ENCODE peak calls at places on chromosomes 4 and X, in seven cellular contexts. One of them, this sample, is unnamed.

GRCh38 chr4:122602277-122603142 is 18.4 kb downstream of the IL21 start:
- DNase-seq in gastrocnemius medialis: no peak
- DNase-seq in ovary: no peak
- DNase-seq in spleen: no peak
- DNase-seq in HepG2: peak
- DNase-seq in H54: no peak
- DNase-seq in K562: peak
- DNase-seq in this sample: no peak

GRCh38 chr4:119099227-119099910 is 36.3 kb upstream of the MYOZ2 start:
- DNase-seq in gastrocnemius medialis: no peak
- DNase-seq in ovary: no peak
- DNase-seq in spleen: no peak
- DNase-seq in HepG2: no peak
- DNase-seq in H54: no peak
- DNase-seq in K562: no peak
- DNase-seq in this sample: no peak

GRCh38 chr4:47551682-47552081 is 66.6 kb downstream of the ATP10D start:
- DNase-seq in gastrocnemius medialis: no peak
- DNase-seq in ovary: no peak
- DNase-seq in spleen: no peak
- DNase-seq in HepG2: no peak
- DNase-seq in H54: no peak
- DNase-seq in K562: no peak
- DNase-seq in this sample: no peak

GRCh38 chr4:1012031-1012739 is 759 bp downstream of the FGFRL1 start:
- DNase-seq in gastrocnemius medialis: no peak
- DNase-seq in ovary: peak
- DNase-seq in spleen: peak
- DNase-seq in HepG2: peak
- DNase-seq in H54: peak
- DNase-seq in K562: peak
- DNase-seq in this sample: peak

GRCh38 chrX:106481341-106481740 is 130.4 kb upstream of the RADX start:
- DNase-seq in gastrocnemius medialis: no peak
- DNase-seq in ovary: peak
- DNase-seq in spleen: no peak
- DNase-seq in HepG2: peak
- DNase-seq in H54: no peak
- DNase-seq in K562: peak
- DNase-seq in this sample: no peak

GRCh38 chr4:117467404-117467803 is 382.0 kb upstream of the TRAM1L1 start:
- DNase-seq in gastrocnemius medialis: no peak
- DNase-seq in ovary: no peak
- DNase-seq in spleen: no peak
- DNase-seq in HepG2: no peak
- DNase-seq in H54: no peak
- DNase-seq in K562: no peak
- DNase-seq in this sample: no peak

GRCh38 chr4:73862357-73862756 is 6.8 kb upstream of the CXCL1 start:
- DNase-seq in gastrocnemius medialis: no peak
- DNase-seq in ovary: no peak
- DNase-seq in spleen: no peak
- DNase-seq in HepG2: no peak
- DNase-seq in H54: no peak
- DNase-seq in K562: no peak
- DNase-seq in this sample: no peak

GRCh38 chrX:151393514-151393913 is 3.5 kb upstream of the VMA21 start:
- DNase-seq in gastrocnemius medialis: no peak
- DNase-seq in ovary: no peak
- DNase-seq in spleen: no peak
- DNase-seq in HepG2: no peak
- DNase-seq in H54: no peak
- DNase-seq in K562: no peak
- DNase-seq in this sample: no peak

GRCh38 chrX:80812176-80812575 is 2.5 kb upstream of the BRWD3 start:
- DNase-seq in gastrocnemius medialis: peak
- DNase-seq in ovary: no peak
- DNase-seq in spleen: peak
- DNase-seq in HepG2: peak
- DNase-seq in H54: no peak
- DNase-seq in K562: no peak
- DNase-seq in this sample: peak

GRCh38 chr4:183758006-183758734 is 99.1 kb downstream of the TRAPPC11 start:
- DNase-seq in gastrocnemius medialis: no peak
- DNase-seq in ovary: no peak
- DNase-seq in spleen: no peak
- DNase-seq in HepG2: no peak
- DNase-seq in H54: no peak
- DNase-seq in K562: no peak
- DNase-seq in this sample: peak

GRCh38 chrX:150212672-150213480 is 150.2 kb upstream of the MAMLD1 start:
- DNase-seq in gastrocnemius medialis: peak
- DNase-seq in ovary: no peak
- DNase-seq in spleen: peak
- DNase-seq in HepG2: no peak
- DNase-seq in H54: no peak
- DNase-seq in K562: no peak
- DNase-seq in this sample: no peak

GRCh38 chr4:37976513-37976912 is 16.3 kb downstream of the PTTG2 start:
- DNase-seq in gastrocnemius medialis: no peak
- DNase-seq in ovary: no peak
- DNase-seq in spleen: no peak
- DNase-seq in HepG2: peak
- DNase-seq in H54: no peak
- DNase-seq in K562: no peak
- DNase-seq in this sample: no peak

GRCh38 chrX:115177941-115178340 is 11.3 kb upstream of the RBMXL3 start:
- DNase-seq in gastrocnemius medialis: no peak
- DNase-seq in ovary: no peak
- DNase-seq in spleen: no peak
- DNase-seq in HepG2: no peak
- DNase-seq in H54: no peak
- DNase-seq in K562: no peak
- DNase-seq in this sample: no peak

GRCh38 chrX:110915120-110915519 is 119.5 kb upstream of the CHRDL1 start:
- DNase-seq in gastrocnemius medialis: no peak
- DNase-seq in ovary: no peak
- DNase-seq in spleen: no peak
- DNase-seq in HepG2: no peak
- DNase-seq in H54: no peak
- DNase-seq in K562: no peak
- DNase-seq in this sample: no peak

GRCh38 chr4:98609946-98610345 is 48.5 kb downstream of the TSPAN5 start:
- DNase-seq in gastrocnemius medialis: no peak
- DNase-seq in ovary: no peak
- DNase-seq in spleen: no peak
- DNase-seq in HepG2: no peak
- DNase-seq in H54: no peak
- DNase-seq in K562: no peak
- DNase-seq in this sample: no peak

GRCh38 chr4:112817933-112818921 is 181.3 kb downstream of the LARP7 start:
- DNase-seq in gastrocnemius medialis: peak
- DNase-seq in ovary: peak
- DNase-seq in spleen: peak
- DNase-seq in HepG2: peak
- DNase-seq in H54: peak
- DNase-seq in K562: peak
- DNase-seq in this sample: peak

GRCh38 chr4:169345207-169345788 is 74.5 kb upstream of the SH3RF1 start:
- DNase-seq in gastrocnemius medialis: no peak
- DNase-seq in ovary: no peak
- DNase-seq in spleen: no peak
- DNase-seq in HepG2: no peak
- DNase-seq in H54: peak
- DNase-seq in K562: no peak
- DNase-seq in this sample: no peak

GRCh38 chr4:123564758-123565346 is 168.3 kb downstream of the SPRY1 start:
- DNase-seq in gastrocnemius medialis: peak
- DNase-seq in ovary: no peak
- DNase-seq in spleen: no peak
- DNase-seq in HepG2: peak
- DNase-seq in H54: peak
- DNase-seq in K562: peak
- DNase-seq in this sample: no peak

GRCh38 chrX:35380808-35381700 is 417.1 kb upstream of the MAGEB16 start:
- DNase-seq in gastrocnemius medialis: no peak
- DNase-seq in ovary: no peak
- DNase-seq in spleen: no peak
- DNase-seq in HepG2: peak
- DNase-seq in H54: no peak
- DNase-seq in K562: no peak
- DNase-seq in this sample: no peak

GRCh38 chr4:147550626-147551250 is 66.5 kb upstream of the TMEM184C start:
- DNase-seq in gastrocnemius medialis: no peak
- DNase-seq in ovary: no peak
- DNase-seq in spleen: no peak
- DNase-seq in HepG2: no peak
- DNase-seq in H54: peak
- DNase-seq in K562: no peak
- DNase-seq in this sample: no peak

GRCh38 chr4:113435893-113436292 is 325.6 kb downstream of the CAMK2D start:
- DNase-seq in gastrocnemius medialis: no peak
- DNase-seq in ovary: peak
- DNase-seq in spleen: no peak
- DNase-seq in HepG2: no peak
- DNase-seq in H54: no peak
- DNase-seq in K562: no peak
- DNase-seq in this sample: peak

GRCh38 chr4:28391877-28392276 is 1531.2 kb downstream of the STIM2 start:
- DNase-seq in gastrocnemius medialis: no peak
- DNase-seq in ovary: no peak
- DNase-seq in spleen: no peak
- DNase-seq in HepG2: no peak
- DNase-seq in H54: no peak
- DNase-seq in K562: no peak
- DNase-seq in this sample: no peak

GRCh38 chr4:168562021-168562691 is 65.3 kb downstream of the PALLD start:
- DNase-seq in gastrocnemius medialis: no peak
- DNase-seq in ovary: no peak
- DNase-seq in spleen: no peak
- DNase-seq in HepG2: no peak
- DNase-seq in H54: no peak
- DNase-seq in K562: no peak
- DNase-seq in this sample: no peak

GRCh38 chr4:119683518-119683917 is 54.9 kb upstream of the PDE5A start:
- DNase-seq in gastrocnemius medialis: no peak
- DNase-seq in ovary: no peak
- DNase-seq in spleen: no peak
- DNase-seq in HepG2: no peak
- DNase-seq in H54: no peak
- DNase-seq in K562: no peak
- DNase-seq in this sample: no peak

DNA sequence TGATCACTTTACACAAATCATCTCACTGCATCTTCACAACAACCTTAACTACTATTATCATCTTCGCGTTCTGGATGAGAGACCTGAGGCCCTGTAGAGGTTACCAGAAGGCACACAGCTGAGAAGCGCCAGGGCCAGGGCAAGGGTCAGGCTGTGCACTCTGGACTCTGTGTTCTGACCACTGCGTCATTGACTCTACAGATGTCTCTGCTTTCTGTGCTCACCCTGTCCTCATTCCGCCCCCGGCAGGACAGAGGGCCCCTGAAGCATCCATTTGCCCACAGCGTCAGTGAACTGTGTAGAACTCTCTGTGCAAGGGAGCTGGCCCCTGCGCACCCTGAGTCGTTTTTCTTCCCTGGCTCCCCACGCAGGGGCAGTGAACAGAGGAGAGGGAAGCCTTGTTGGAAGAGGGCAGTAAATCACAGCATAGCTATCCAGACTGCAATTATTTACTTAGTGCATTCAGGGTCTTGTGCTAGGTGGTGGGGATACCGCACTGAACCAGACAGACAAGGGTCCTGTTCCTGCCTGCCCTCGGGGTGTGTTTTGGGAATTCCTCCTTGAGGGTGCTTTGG is 6.1 kb upstream of the WAS start:
- DNase-seq in gastrocnemius medialis: no peak
- DNase-seq in ovary: no peak
- DNase-seq in spleen: peak
- DNase-seq in HepG2: peak
- DNase-seq in H54: no peak
- DNase-seq in K562: no peak
- DNase-seq in this sample: no peak
- TF ChIP-seq POLR2A in gastrocnemius medialis: no peak
- TF ChIP-seq POLR2A in ovary: no peak
- TF ChIP-seq POLR2A in spleen: no peak
- TF ChIP-seq POLR2A in HepG2: peak
- TF ChIP-seq POLR2A in H54: no peak
- TF ChIP-seq POLR2A in K562: no peak
- TF ChIP-seq POLR2A in this sample: no peak

GRCh38 chr4:173371292-173372192 is 788 bp downstream of the SAP30 start:
- DNase-seq in gastrocnemius medialis: peak
- DNase-seq in ovary: peak
- DNase-seq in spleen: peak
- DNase-seq in HepG2: peak
- DNase-seq in H54: peak
- DNase-seq in K562: peak
- DNase-seq in this sample: peak

GRCh38 chr4:173367285-173367684 is 3.5 kb upstream of the SAP30 start:
- DNase-seq in gastrocnemius medialis: no peak
- DNase-seq in ovary: no peak
- DNase-seq in spleen: no peak
- DNase-seq in HepG2: no peak
- DNase-seq in H54: no peak
- DNase-seq in K562: no peak
- DNase-seq in this sample: no peak

GRCh38 chr4:173370130-173370476 is 651 bp upstream of the SAP30 start:
- DNase-seq in gastrocnemius medialis: peak
- DNase-seq in ovary: peak
- DNase-seq in spleen: peak
- DNase-seq in HepG2: no peak
- DNase-seq in H54: no peak
- DNase-seq in K562: peak
- DNase-seq in this sample: peak

GRCh38 chr4:173367946-173368345 is 2.8 kb upstream of the SAP30 start:
- DNase-seq in gastrocnemius medialis: no peak
- DNase-seq in ovary: no peak
- DNase-seq in spleen: no peak
- DNase-seq in HepG2: no peak
- DNase-seq in H54: no peak
- DNase-seq in K562: peak
- DNase-seq in this sample: no peak

GRCh38 chr4:173370477-173371291 is at the start of gene SAP30:
- DNase-seq in gastrocnemius medialis: peak
- DNase-seq in ovary: peak
- DNase-seq in spleen: peak
- DNase-seq in HepG2: peak
- DNase-seq in H54: peak
- DNase-seq in K562: peak
- DNase-seq in this sample: peak
- TF ChIP-seq POLR2A in gastrocnemius medialis: peak
- TF ChIP-seq POLR2A in ovary: peak
- TF ChIP-seq POLR2A in spleen: peak
- TF ChIP-seq POLR2A in HepG2: peak
- TF ChIP-seq POLR2A in H54: peak
- TF ChIP-seq POLR2A in K562: peak
- TF ChIP-seq POLR2A in this sample: peak

GRCh38 chr4:74932832-74933561 is at the start of gene PARM1:
- DNase-seq in gastrocnemius medialis: peak
- DNase-seq in ovary: peak
- DNase-seq in spleen: peak
- DNase-seq in HepG2: peak
- DNase-seq in H54: no peak
- DNase-seq in K562: peak
- DNase-seq in this sample: peak
- TF ChIP-seq POLR2A in gastrocnemius medialis: peak
- TF ChIP-seq POLR2A in ovary: peak
- TF ChIP-seq POLR2A in spleen: no peak
- TF ChIP-seq POLR2A in HepG2: no peak
- TF ChIP-seq POLR2A in H54: no peak
- TF ChIP-seq POLR2A in K562: no peak
- TF ChIP-seq POLR2A in this sample: peak

GRCh38 chr4:155667538-155668511 is 1.2 kb downstream of the GUCY1A1 start:
- DNase-seq in gastrocnemius medialis: no peak
- DNase-seq in ovary: peak
- DNase-seq in spleen: peak
- DNase-seq in HepG2: no peak
- DNase-seq in H54: peak
- DNase-seq in K562: no peak
- DNase-seq in this sample: no peak
- TF ChIP-seq POLR2A in gastrocnemius medialis: no peak
- TF ChIP-seq POLR2A in ovary: no peak
- TF ChIP-seq POLR2A in spleen: no peak
- TF ChIP-seq POLR2A in HepG2: no peak
- TF ChIP-seq POLR2A in H54: no peak
- TF ChIP-seq POLR2A in K562: no peak
- TF ChIP-seq POLR2A in this sample: no peak

This sample was measured in tibial nerve.